ENCODE peak calls at places on chromosomes 4 and X, in eight cellular contexts. S is CD8-positive, alpha-beta T cell; Y is breast epithelium; I is fibroblast of lung; V is gastrocnemius medialis; O is upper lobe of right lung; C is heart right ventricle; Z is mammary epithelial cell. Q is an unnamed sample.

GRCh38 chr4:81352476-81352875 is 119.2 kb downstream of the RASGEF1B start:
- DNase-seq in S (no peak), Y (no peak), I (peak; percentile 79), V (no peak), O (no peak), C (no peak), Z (peak; percentile 9), Q (no peak)

GRCh38 chr4:124804041-124804440 is 91.5 kb upstream of the ANKRD50 start:
- DNase-seq in S (no peak), Y (no peak), I (no peak), V (no peak), O (no peak), C (no peak), Z (no peak), Q (no peak)

GRCh38 chrX:82692991-82693390 is 815.1 kb upstream of the POU3F4 start:
- DNase-seq in S (no peak), Y (no peak), I (no peak), V (no peak), O (no peak), C (no peak), Z (no peak), Q (no peak)

GRCh38 chr4:25552580-25553271 is 102.9 kb upstream of the SLC34A2 start:
- DNase-seq in S (no peak), Y (peak; percentile 82), I (no peak), V (no peak), O (peak; percentile 86), C (no peak), Z (no peak), Q (peak; percentile 48)

GRCh38 chr4:88526221-88526815 is 2.7 kb upstream of the PYURF start:
- DNase-seq in S (no peak), Y (no peak), I (peak; percentile 29), V (no peak), O (no peak), C (no peak), Z (peak; percentile 49), Q (no peak)

GRCh38 chrX:17164079-17164478 is 210.9 kb upstream of the NHS start:
- DNase-seq in S (no peak), Y (no peak), I (no peak), V (no peak), O (no peak), C (no peak), Z (no peak), Q (no peak)

GRCh38 chr4:649293-649625 is 23.9 kb downstream of the PDE6B start:
- DNase-seq in S (no peak), Y (no peak), I (no peak), V (no peak), O (no peak), C (no peak), Z (no peak), Q (peak; percentile 26)

GRCh38 chrX:13906103-13906502 is 89.2 kb upstream of the GPM6B start:
- DNase-seq in S (no peak), Y (no peak), I (peak; percentile 39), V (no peak), O (no peak), C (no peak), Z (no peak), Q (no peak)

GRCh38 chr4:134421734-134422133 is 220.1 kb upstream of the PABPC4L start:
- DNase-seq in S (no peak), Y (no peak), I (no peak), V (no peak), O (no peak), C (no peak), Z (no peak), Q (no peak)

GRCh38 chr4:153008578-153009199 is 72.6 kb downstream of the FHDC1 start:
- DNase-seq in S (no peak), Y (no peak), I (no peak), V (no peak), O (no peak), C (no peak), Z (no peak), Q (no peak)

GRCh38 chr4:89284828-89285227 is 22.8 kb downstream of the GPRIN3 start:
- DNase-seq in S (no peak), Y (no peak), I (no peak), V (no peak), O (no peak), C (no peak), Z (no peak), Q (peak; percentile 48)

GRCh38 chr4:126541820-126542219 is 1090.9 kb upstream of the INTU start:
- DNase-seq in S (no peak), Y (no peak), I (peak; percentile 4), V (no peak), O (no peak), C (no peak), Z (no peak), Q (no peak)

GRCh38 chrX:18674417-18674787 is 2.5 kb upstream of the RS1 start:
- DNase-seq in S (peak; percentile 22), Y (no peak), I (no peak), V (peak; percentile 27), O (peak; percentile 58), C (peak; percentile 35), Z (no peak), Q (peak; percentile 50)

GRCh38 chr4:87557348-87557747 is 28.2 kb upstream of the SPARCL1 start:
- DNase-seq in S (no peak), Y (no peak), I (no peak), V (no peak), O (no peak), C (no peak), Z (peak; percentile 9), Q (no peak)

GRCh38 chrX:50736651-50737050 is 77.3 kb downstream of the SHROOM4 start:
- DNase-seq in S (no peak), Y (no peak), I (no peak), V (no peak), O (no peak), C (no peak), Z (no peak), Q (no peak)

DNA sequence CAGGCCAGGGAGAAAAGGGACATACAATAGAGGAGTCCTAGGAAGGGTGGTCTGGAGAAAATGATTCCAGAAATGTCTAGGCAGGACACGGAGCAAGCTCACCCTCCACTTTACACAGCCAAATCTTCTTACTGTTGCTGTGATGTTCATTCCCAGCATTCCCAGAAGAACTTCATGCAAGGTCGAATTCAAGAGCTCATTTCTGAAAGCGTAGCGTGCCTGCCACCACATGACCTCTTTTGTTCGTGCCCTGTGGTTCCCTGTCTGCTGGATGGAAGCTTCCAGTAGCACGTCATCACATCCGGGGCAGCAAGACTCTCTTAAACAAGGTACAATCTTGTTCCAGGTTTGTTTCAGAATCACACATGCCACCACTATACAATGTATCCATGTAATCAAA is 57.8 kb downstream of the FAM184B start:
- DNase-seq in S (no peak), Y (no peak), I (no peak), V (no peak), O (no peak), C (no peak), Z (no peak), Q (no peak)
- H3K27ac ChIP-seq in S (no peak overlapping the region), Y (no peak overlapping the region), I (no peak overlapping the region), V (no peak overlapping the region), O (no peak overlapping the region), C (no peak overlapping the region), Z (no peak overlapping the region), Q (no peak overlapping the region)

GRCh38 chr4:85522836-85523235 is 47.9 kb downstream of the ARHGAP24 start:
- DNase-seq in S (no peak), Y (no peak), I (no peak), V (no peak), O (no peak), C (no peak), Z (no peak), Q (no peak)

GRCh38 chr4:85531575-85532339 is 56.8 kb downstream of the ARHGAP24 start:
- DNase-seq in S (no peak), Y (no peak), I (no peak), V (no peak), O (no peak), C (no peak), Z (no peak), Q (no peak)

GRCh38 chr4:85522277-85522676 is 47.3 kb downstream of the ARHGAP24 start:
- DNase-seq in S (no peak), Y (no peak), I (no peak), V (no peak), O (no peak), C (no peak), Z (no peak), Q (no peak)

GRCh38 chr4:85527815-85528214 is 52.9 kb downstream of the ARHGAP24 start:
- DNase-seq in S (no peak), Y (no peak), I (no peak), V (no peak), O (no peak), C (no peak), Z (no peak), Q (no peak)
- H3K36me3 ChIP-seq in S (no peaks in the 10 kb centered on the region), Y (no peaks in the 10 kb centered on the region), I (no peaks in the 10 kb centered on the region), V (no peaks in the 10 kb centered on the region), O (no peaks in the 10 kb centered on the region), C (no peaks in the 10 kb centered on the region), Z (no peaks in the 10 kb centered on the region), Q (no peaks in the 10 kb centered on the region)

GRCh38 chr4:112348488-112349158 is 51.5 kb downstream of the ALPK1 start:
- DNase-seq in S (no peak), Y (peak; percentile 80), I (peak; percentile 89), V (peak; percentile 91), O (peak; percentile 63), C (peak; percentile 69), Z (peak; percentile 76), Q (peak; percentile 76)
- H3K27ac ChIP-seq in S (no peak overlapping the region), Y (no peak overlapping the region), I (no peak overlapping the region), V (peak overlapping the region; percentile 79), O (no peak overlapping the region), C (no peak overlapping the region), Z (no peak overlapping the region), Q (no peak overlapping the region)

DNA sequence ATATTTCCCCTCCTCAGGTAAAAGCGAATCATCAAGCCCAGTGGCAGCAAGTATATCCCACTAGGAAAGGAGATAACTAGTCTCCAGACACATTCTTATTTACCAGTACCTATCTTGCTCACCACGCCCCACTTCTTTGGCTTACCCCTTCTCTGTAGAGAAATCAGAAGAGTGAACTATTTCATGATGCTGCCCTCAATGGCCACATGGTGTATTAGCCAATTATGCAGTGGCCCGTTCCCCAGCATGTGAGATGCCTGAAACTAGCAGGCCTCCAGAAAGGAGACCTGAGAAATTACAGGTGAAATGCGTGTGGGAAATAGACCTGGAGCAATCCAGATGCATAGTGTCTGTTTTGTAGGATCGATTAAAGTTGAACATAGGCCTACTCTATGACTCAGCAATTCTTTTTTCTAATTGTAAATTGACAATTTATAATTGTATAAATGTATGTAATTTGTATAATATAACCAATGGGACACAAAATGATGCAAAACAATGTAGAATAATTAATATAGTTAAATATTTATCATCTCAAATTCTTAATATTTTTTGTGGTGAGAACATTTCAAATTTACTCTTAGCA is 87.3 kb downstream of the CXCL13 start:
- DNase-seq in S (no peak), Y (no peak), I (no peak), V (no peak), O (no peak), C (no peak), Z (no peak), Q (no peak)
- H3K36me3 ChIP-seq in S (no peaks in the 10 kb centered on the region), Y (no peaks in the 10 kb centered on the region), I (no peaks in the 10 kb centered on the region), V (no peaks in the 10 kb centered on the region), O (no peaks in the 10 kb centered on the region), C (no peaks in the 10 kb centered on the region), Z (no peaks in the 10 kb centered on the region), Q (no peaks in the 10 kb centered on the region)

Q was measured in aorta.